ENCODE peak calls at places on chromosomes 11 and 22, in nine cellular contexts. H, A, Q, N, E, J, B, G and W are unnamed samples.

GRCh38 chr11:67053896-67054850 is 2.5 kb upstream of the RHOD start:
- DNase-seq in H (no peak), A (no peak), Q (peak), N (peak), E (peak), J (no peak), B (peak), G (peak), W (peak)

GRCh38 chr11:19777032-19777341 is 64.3 kb downstream of the NAV2 start:
- DNase-seq in H (no peak), A (peak), Q (no peak), N (peak), E (no peak), J (no peak), B (peak), G (peak), W (no peak)

GRCh38 chr22:48478124-48478523 is 1349.5 kb downstream of the BRD1 start:
- DNase-seq in H (no peak), A (peak), Q (no peak), N (no peak), E (no peak), J (no peak), B (no peak), G (no peak), W (no peak)

GRCh38 chr22:41876275-41876674 is 38.6 kb downstream of the SHISA8 start:
- DNase-seq in H (no peak), A (no peak), Q (no peak), N (no peak), E (no peak), J (no peak), B (no peak), G (no peak), W (no peak)

GRCh38 chr11:79404325-79404724 is 36.5 kb downstream of the TENM4 start:
- DNase-seq in H (no peak), A (no peak), Q (no peak), N (no peak), E (no peak), J (no peak), B (no peak), G (no peak), W (peak)

GRCh38 chr22:26559961-26560575 is 29.9 kb downstream of the TPST2 start:
- DNase-seq in H (no peak), A (no peak), Q (no peak), N (no peak), E (no peak), J (no peak), B (no peak), G (no peak), W (no peak)

GRCh38 chr11:62715150-62716130 is 8.0 kb downstream of the GNG3 start:
- DNase-seq in H (no peak), A (no peak), Q (no peak), N (no peak), E (no peak), J (no peak), B (no peak), G (no peak), W (no peak)

GRCh38 chr11:119085523-119085878 is 820 bp downstream of the HMBS start:
- DNase-seq in H (no peak), A (no peak), Q (no peak), N (no peak), E (no peak), J (no peak), B (peak), G (peak), W (no peak)

GRCh38 chr11:46296520-46297448 is 19.3 kb downstream of the CREB3L1 start:
- DNase-seq in H (no peak), A (peak), Q (no peak), N (peak), E (peak), J (no peak), B (no peak), G (no peak), W (peak)

GRCh38 chr22:19128946-19129727 is 2.0 kb upstream of the TSSK2 start:
- DNase-seq in H (no peak), A (no peak), Q (no peak), N (no peak), E (no peak), J (no peak), B (no peak), G (no peak), W (no peak)

GRCh38 chr22:37300551-37301017 is 18.3 kb downstream of the CYTH4 start:
- DNase-seq in H (no peak), A (no peak), Q (no peak), N (no peak), E (no peak), J (peak), B (no peak), G (no peak), W (no peak)

GRCh38 chr22:39280250-39280649 is 35.5 kb upstream of the PDGFB start:
- DNase-seq in H (no peak), A (no peak), Q (no peak), N (no peak), E (no peak), J (no peak), B (no peak), G (no peak), W (no peak)

GRCh38 chr22:48972979-48973693 is 854.5 kb downstream of the BRD1 start:
- DNase-seq in H (no peak), A (no peak), Q (no peak), N (no peak), E (no peak), J (no peak), B (no peak), G (no peak), W (no peak)

GRCh38 chr22:19483481-19484244 is 3.9 kb downstream of the CDC45 start:
- DNase-seq in H (no peak), A (no peak), Q (no peak), N (no peak), E (no peak), J (no peak), B (no peak), G (no peak), W (peak)

GRCh38 chr22:30325724-30326703 is 727 bp downstream of the TBC1D10A start:
- DNase-seq in H (no peak), A (peak), Q (no peak), N (peak), E (no peak), J (no peak), B (peak), G (peak), W (no peak)

GRCh38 chr22:26259510-26259909 is 90.2 kb downstream of the SEZ6L start:
- DNase-seq in H (no peak), A (no peak), Q (peak), N (peak), E (no peak), J (no peak), B (no peak), G (no peak), W (no peak)

GRCh38 chr11:67119577-67120391 is 721 bp downstream of the KDM2A start:
- DNase-seq in H (peak), A (peak), Q (peak), N (peak), E (no peak), J (peak), B (peak), G (peak), W (no peak)

GRCh38 chr11:83663446-83663845 is 377.3 kb upstream of the CCDC90B start:
- DNase-seq in H (no peak), A (no peak), Q (no peak), N (no peak), E (no peak), J (no peak), B (no peak), G (no peak), W (peak)

GRCh38 chr22:42930810-42931420 is 73.8 kb upstream of the ARFGAP3 start:
- DNase-seq in H (no peak), A (no peak), Q (no peak), N (peak), E (no peak), J (no peak), B (no peak), G (no peak), W (peak)

GRCh38 chr11:117319214-117319840 is 3.3 kb upstream of the BACE1 start:
- DNase-seq in H (no peak), A (no peak), Q (no peak), N (no peak), E (peak), J (no peak), B (no peak), G (no peak), W (peak)

GRCh38 chr11:96264364-96264763 is 78.6 kb downstream of the MAML2 start:
- DNase-seq in H (no peak), A (no peak), Q (no peak), N (no peak), E (no peak), J (no peak), B (no peak), G (no peak), W (no peak)

GRCh38 chr22:24510694-24511625 is 15.8 kb downstream of the UPB1 start:
- DNase-seq in H (no peak), A (peak), Q (no peak), N (no peak), E (no peak), J (no peak), B (no peak), G (no peak), W (peak)

GRCh38 chr22:33917744-33918406 is 2.4 kb downstream of the LARGE1 start:
- DNase-seq in H (no peak), A (no peak), Q (peak), N (no peak), E (no peak), J (no peak), B (no peak), G (peak), W (peak)
- TF ChIP-seq CTCF in H (peak), A (no peak), Q (peak), N (no peak), E (peak), J (no peak), B (peak), G (peak), W (peak)

DNA sequence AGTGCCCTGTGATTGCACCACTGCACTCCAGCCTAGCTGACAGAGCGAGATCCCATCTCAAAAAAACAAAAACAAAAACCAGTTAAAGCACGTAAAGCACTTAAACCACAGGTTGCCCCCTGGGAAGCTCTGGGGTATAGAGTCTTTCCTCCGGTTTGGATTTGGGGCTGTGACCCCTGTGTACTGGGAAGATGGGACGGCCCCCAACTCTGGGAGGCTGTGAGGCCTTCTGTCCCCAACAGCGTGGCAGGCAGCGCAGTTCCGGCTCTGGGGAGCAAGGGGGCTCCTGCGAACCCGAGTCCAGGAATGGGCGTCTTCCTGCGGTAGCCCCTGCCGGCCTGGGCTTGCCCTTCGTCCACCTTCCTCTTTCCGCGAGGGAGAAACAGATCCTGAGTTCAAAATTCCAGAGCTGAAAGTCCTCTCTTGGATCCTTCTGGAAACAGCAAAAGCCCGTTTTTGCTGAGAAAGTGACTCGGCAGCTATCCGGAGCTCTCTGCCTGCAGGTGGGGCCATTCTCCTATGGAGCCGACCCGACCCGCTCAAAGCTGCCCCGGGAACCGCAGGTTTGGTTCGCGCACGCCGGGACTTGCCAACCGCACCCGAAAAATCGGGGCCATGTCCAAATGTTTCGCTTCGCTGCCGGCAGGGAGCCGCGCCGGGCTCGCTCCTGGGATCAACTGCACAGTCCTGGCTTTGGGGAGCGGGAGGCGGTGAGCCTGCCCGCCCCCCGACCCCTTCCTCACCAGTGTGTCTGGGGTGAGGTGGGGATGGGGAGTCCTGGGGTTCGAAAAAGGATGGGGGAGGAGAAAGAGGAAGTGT is 36.3 kb upstream of the POLA2 start:
- DNase-seq in H (peak), A (peak), Q (peak), N (no peak), E (peak), J (peak), B (peak), G (peak), W (peak)
- TF ChIP-seq CTCF in H (peak), A (peak), Q (peak), N (no peak), E (peak), J (peak), B (peak), G (peak), W (peak)

DNA sequence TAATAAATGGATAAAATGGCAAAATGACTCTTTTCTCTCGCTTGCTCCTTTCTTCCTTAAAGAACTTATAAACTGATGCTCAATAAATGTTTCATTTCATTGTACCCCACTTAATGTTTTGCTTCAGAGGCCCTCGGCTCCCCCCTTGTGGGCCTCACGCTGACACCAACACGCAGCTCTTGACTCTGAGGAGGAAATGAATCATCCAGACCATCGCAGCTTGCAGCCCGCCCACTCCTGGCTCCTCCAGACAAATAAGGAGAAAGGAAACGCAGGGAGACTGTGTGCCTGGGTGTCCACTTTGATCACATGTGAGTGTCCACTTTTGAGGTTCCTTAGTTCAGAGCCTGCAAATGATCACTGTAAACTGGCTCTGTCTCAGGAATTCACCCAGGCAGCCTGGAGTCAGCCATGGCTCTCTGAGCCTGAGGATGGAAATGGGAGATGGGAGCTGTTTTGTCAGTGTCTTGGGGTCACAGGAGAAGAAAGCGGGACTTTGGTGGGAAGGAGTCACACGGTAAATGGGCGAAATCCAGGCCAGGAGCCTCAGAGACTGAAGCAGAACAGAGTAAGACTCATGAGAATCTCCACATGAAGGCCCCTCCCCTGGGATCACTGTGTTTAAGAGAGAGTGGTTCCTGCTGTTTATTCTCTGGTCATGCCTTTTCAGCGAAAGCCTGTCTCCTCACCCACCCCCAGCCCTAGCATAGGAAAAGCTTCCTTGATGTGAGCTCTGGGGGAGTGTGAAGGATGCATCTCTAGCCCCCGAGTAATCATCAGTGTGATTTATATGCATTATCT is 96.5 kb downstream of the CWC15 start:
- DNase-seq in H (peak), A (peak), Q (no peak), N (peak), E (peak), J (peak), B (peak), G (peak), W (peak)
- TF ChIP-seq CTCF in H (no peak), A (peak), Q (no peak), N (no peak), E (peak), J (no peak), B (peak), G (peak), W (peak)

DNA sequence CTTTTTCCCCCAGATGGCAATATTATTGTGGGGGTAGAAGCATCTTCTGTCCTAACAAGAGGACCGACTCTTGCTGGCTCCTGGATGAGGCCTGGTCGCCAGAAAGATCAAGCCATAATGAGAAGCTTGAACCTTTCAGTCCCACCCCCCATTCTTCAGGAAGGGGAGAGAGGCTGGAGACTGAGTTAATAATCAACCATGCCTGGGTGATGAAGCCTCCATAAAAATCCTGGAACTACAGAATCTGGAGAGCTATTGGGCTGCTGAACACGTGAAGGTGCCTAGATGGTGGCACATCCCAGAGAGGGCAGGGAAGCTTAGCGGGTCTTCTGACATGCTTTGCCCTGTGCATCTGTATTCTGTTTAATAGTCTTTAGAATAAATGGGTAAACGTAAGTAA is 16.3 kb downstream of the AP5B1 start:
- DNase-seq in H (no peak), A (no peak), Q (no peak), N (no peak), E (no peak), J (no peak), B (no peak), G (no peak), W (no peak)
- TF ChIP-seq CTCF in H (no peak), A (no peak), Q (no peak), N (no peak), E (no peak), J (no peak), B (no peak), G (no peak), W (no peak)

GRCh38 chr22:44430716-44431115 is 67.3 kb downstream of the RTL6 start:
- DNase-seq in H (no peak), A (peak), Q (no peak), N (no peak), E (no peak), J (no peak), B (no peak), G (no peak), W (no peak)
- TF ChIP-seq CTCF in H (no peak), A (no peak), Q (no peak), N (no peak), E (no peak), J (no peak), B (no peak), G (no peak), W (no peak)

DNA sequence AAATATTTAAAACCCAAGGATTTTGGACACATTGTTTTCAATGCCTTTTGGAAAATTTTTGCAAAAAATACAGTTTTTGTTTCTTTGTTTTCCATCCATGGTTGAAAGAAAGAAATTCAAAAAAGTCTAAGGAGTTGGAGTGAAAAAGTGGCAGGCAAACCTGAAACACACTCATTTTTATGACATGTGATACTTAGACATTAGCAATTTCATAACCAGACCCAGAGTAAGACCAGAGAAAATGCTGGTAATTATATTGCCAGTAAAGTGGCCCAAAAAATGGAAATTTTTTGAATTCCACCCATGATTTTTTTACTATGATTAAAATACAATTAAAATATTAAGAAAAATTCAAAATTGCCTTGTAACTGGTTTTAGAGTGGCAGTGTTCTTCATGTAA is 128.2 kb downstream of the SLC17A6 start:
- DNase-seq in H (no peak), A (no peak), Q (no peak), N (no peak), E (no peak), J (no peak), B (no peak), G (no peak), W (no peak)
- TF ChIP-seq CTCF in H (no peak), A (no peak), Q (no peak), N (no peak), E (no peak), J (no peak), B (no peak), G (no peak), W (no peak)

DNA sequence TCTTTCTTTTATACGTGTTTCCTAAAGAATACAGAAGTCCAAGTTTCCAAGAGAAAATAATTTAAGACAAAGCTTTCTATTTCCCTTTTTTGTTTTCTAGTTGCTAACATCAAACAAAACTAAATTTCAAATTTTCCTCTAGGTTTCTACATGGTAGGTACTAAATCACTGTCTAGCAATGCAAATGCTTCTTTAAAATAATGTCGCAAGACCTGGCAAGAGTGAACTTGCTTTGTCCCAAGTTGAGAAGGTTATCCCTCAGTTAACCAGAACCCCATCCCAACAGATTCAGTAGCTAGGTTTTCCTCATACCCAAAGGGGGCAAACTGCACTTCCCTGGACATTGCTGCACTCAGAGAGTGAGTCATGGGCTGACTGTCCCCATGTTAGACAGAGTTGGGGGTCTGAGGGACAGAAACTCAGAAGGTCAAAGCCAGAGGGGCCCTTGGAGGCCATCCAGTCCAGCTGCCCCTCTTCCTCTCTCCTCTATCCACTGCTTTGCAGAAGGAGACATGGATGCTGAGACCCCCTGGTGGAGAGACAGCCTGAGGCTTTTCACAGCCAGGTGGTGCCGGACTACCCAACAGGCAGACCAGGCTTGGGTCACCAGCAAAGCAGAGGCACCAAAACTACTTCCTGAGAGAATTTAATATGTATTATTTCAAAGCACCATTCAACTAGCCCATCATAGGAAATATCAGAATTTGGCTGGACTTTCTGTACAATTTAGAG is 23.1 kb downstream of the OR2AT4 start:
- DNase-seq in H (no peak), A (no peak), Q (no peak), N (no peak), E (no peak), J (no peak), B (no peak), G (no peak), W (no peak)
- TF ChIP-seq CTCF in H (no peak), A (no peak), Q (no peak), N (no peak), E (peak), J (no peak), B (no peak), G (no peak), W (no peak)